ENCODE peak calls at places on chromosomes 11 and 22, in four cellular contexts. S is CD4-positive, alpha-beta T cell; F is transverse colon; C is upper lobe of right lung. V is an unnamed sample.

GRCh38 chr22:27255580-27255979 is 546.0 kb downstream of the MN1 start:
- DNase-seq in S (no peak), F (no peak), C (no peak), V (no peak)

GRCh38 chr11:114279778-114280532 is 16.2 kb upstream of the NNMT start:
- DNase-seq in S (no peak), F (no peak), C (no peak), V (no peak)

GRCh38 chr22:39212721-39213376 is 31.9 kb downstream of the PDGFB start:
- DNase-seq in S (no peak), F (no peak), C (peak), V (no peak)

GRCh38 chr11:130049260-130049659 is 20.4 kb upstream of the APLP2 start:
- DNase-seq in S (no peak), F (no peak), C (no peak), V (no peak)

GRCh38 chr22:43511276-43511910 is 99.6 kb downstream of the MPPED1 start:
- DNase-seq in S (no peak), F (no peak), C (no peak), V (no peak)

GRCh38 chr22:47586946-47587345 is 824.5 kb downstream of the TBC1D22A start:
- DNase-seq in S (no peak), F (no peak), C (peak), V (no peak)

GRCh38 chr11:58719406-58720117 is 12.2 kb downstream of the GLYAT start:
- DNase-seq in S (no peak), F (no peak), C (no peak), V (no peak)

GRCh38 chr11:12215192-12215591 is 104.8 kb downstream of the MICAL2 start:
- DNase-seq in S (no peak), F (no peak), C (no peak), V (no peak)

GRCh38 chr11:80586464-80586863 is 1145.6 kb upstream of the TENM4 start:
- DNase-seq in S (no peak), F (no peak), C (no peak), V (no peak)

GRCh38 chr11:110026823-110027626 is 66.2 kb upstream of the ZC3H12C start:
- DNase-seq in S (no peak), F (no peak), C (no peak), V (no peak)

GRCh38 chr11:32573228-32573627 is 10.4 kb upstream of the EIF3M start:
- DNase-seq in S (no peak), F (no peak), C (no peak), V (no peak)

GRCh38 chr11:20013346-20014066 is 146.8 kb downstream of the DBX1 start:
- DNase-seq in S (no peak), F (no peak), C (no peak), V (no peak)

GRCh38 chr22:25833091-25833490 is 91.1 kb downstream of the MYO18B start:
- DNase-seq in S (no peak), F (no peak), C (no peak), V (no peak)

GRCh38 chr11:33997473-33998347 is 53.8 kb upstream of the CAPRIN1 start:
- DNase-seq in S (no peak), F (no peak), C (no peak), V (no peak)

GRCh38 chr11:17906436-17906835 is 106.4 kb downstream of the SERGEF start:
- DNase-seq in S (no peak), F (no peak), C (no peak), V (no peak)

GRCh38 chr22:44202261-44202789 is 21.6 kb downstream of the PARVG start:
- DNase-seq in S (no peak), F (no peak), C (no peak), V (no peak)

GRCh38 chr11:45704133-45704532 is 38.7 kb upstream of the CHST1 start:
- DNase-seq in S (no peak), F (no peak), C (no peak), V (no peak)

GRCh38 chr11:36012410-36012809 is 68.5 kb downstream of the LDLRAD3 start:
- DNase-seq in S (no peak), F (no peak), C (no peak), V (no peak)

GRCh38 chr11:36010010-36010740 is 66.3 kb downstream of the LDLRAD3 start:
- DNase-seq in S (no peak), F (no peak), C (no peak), V (no peak)

GRCh38 chr11:36012979-36013378 is 69.1 kb downstream of the LDLRAD3 start:
- DNase-seq in S (no peak), F (no peak), C (no peak), V (no peak)

GRCh38 chr11:36009469-36009868 is 65.6 kb downstream of the LDLRAD3 start:
- DNase-seq in S (no peak), F (no peak), C (no peak), V (no peak)

GRCh38 chr11:36011574-36011973 is 67.7 kb downstream of the LDLRAD3 start:
- DNase-seq in S (no peak), F (no peak), C (no peak), V (no peak)
- H3K27ac ChIP-seq in S (no peak), F (no peak), C (no peak), V (no peak)

GRCh38 chr11:79205786-79206185 is 235.0 kb downstream of the TENM4 start:
- DNase-seq in S (no peak), F (no peak), C (no peak), V (no peak)

GRCh38 chr11:79208126-79208525 is 232.7 kb downstream of the TENM4 start:
- DNase-seq in S (no peak), F (no peak), C (no peak), V (no peak)

GRCh38 chr11:79206951-79207350 is 233.9 kb downstream of the TENM4 start:
- DNase-seq in S (no peak), F (no peak), C (no peak), V (no peak)

GRCh38 chr11:79212711-79213110 is 228.1 kb downstream of the TENM4 start:
- DNase-seq in S (no peak), F (no peak), C (no peak), V (no peak)

DNA sequence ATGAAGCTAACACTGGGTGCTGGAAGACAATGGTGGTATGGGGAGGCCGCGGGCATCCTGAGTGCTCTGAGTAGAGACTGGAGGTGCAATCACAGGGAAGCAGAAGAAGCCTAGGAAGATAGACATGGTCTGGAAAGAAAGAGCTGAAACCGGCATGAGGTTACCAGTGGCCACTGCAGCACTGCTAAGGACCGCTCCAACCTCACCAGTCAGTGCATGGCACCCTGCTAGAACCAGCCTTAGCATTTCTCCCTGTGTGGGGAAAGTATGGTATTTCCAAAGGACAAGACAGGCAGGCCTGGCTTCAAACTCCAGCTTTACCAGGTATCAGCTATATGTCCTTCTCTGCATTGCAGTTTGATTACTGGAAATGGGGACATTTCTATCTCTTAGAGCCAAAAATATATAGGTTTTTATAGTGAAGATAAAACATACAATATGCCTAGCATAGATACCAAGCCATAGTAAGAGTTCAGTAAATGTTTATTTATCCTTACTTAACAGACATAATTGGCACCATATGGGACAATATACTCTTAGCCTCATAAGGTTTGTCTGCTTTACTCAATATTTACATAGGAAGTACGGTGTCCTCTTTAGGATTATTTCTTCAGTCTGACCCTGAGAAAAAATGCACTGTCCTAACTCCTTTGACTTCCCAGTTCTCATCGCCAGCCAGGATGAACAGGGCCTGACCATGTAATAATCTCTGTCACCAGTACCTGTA is 231.1 kb downstream of the TENM4 start:
- DNase-seq in S (no peak), F (no peak), C (no peak), V (no peak)
- TF ChIP-seq CTCF in S (no peak), F (no peak), C (no peak), V (no peak)

GRCh38 chr11:117410238-117410637 is 82.6 kb downstream of the CEP164 start:
- DNase-seq in S (no peak), F (no peak), C (no peak), V (no peak)
- H3K27ac ChIP-seq in S (no peak), F (no peak), C (no peak), V (no peak)

GRCh38 chr11:86214710-86215109 is 29.8 kb upstream of the EED start:
- DNase-seq in S (no peak), F (no peak), C (no peak), V (no peak)

GRCh38 chr11:86222081-86222480 is 22.5 kb upstream of the EED start:
- DNase-seq in S (no peak), F (no peak), C (no peak), V (no peak)

GRCh38 chr11:86219291-86220193 is 25.0 kb upstream of the EED start:
- DNase-seq in S (no peak), F (no peak), C (no peak), V (no peak)

GRCh38 chr11:86220654-86221053 is 23.9 kb upstream of the EED start:
- DNase-seq in S (no peak), F (no peak), C (no peak), V (no peak)

GRCh38 chr11:86218125-86219081 is 26.1 kb upstream of the EED start:
- DNase-seq in S (peak), F (peak), C (peak), V (peak)
- TF ChIP-seq CTCF in S (peak), F (peak), C (peak), V (peak)

GRCh38 chr11:128291835-128292234 is 295.5 kb downstream of the ETS1 start:
- DNase-seq in S (peak), F (peak), C (no peak), V (peak)
- H3K27ac ChIP-seq in S (peak), F (peak), C (peak), V (peak)

DNA sequence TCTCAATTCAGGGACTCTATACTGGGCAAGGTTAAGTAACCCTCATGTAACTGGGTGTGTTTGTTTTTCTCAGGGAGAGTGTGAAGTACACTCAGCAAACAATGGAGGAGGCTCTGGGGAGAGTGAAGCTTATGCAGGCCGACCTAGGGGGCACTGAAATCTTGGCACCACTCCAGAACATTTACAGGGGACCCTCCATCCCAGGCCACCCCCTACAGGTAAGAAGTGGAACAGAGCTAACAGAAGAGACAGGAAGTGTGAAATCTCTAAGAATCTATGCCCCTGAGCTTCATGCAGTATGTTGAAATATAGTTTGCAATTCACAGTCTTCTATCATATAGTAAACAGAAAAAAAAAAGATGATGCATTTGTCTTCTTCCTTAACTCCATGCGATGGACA is 8.3 kb downstream of the VWA5A start:
- DNase-seq in S (no peak), F (no peak), C (no peak), V (no peak)
- TF ChIP-seq CTCF in S (no peak), F (no peak), C (no peak), V (no peak)

DNA sequence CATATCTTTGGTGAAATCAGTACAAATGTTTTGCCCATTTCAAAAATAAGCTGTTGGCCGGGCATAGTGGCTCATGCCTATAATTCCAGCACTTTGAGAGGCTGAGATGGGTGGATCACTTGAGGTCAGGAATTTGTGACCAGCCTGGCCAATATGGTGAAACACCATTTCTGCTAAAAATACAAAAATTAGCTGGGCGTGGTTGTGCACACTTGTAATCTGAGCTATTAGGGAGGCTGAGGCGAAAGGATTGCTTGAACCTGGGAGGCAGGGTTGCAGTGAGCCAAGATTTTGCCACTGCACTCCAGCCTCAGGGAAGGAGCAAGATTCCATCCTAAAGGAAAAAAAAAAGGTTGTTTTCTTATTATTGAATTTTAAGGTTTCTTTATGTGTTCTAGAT is 136.0 kb downstream of the SWAP70 start:
- DNase-seq in S (no peak), F (no peak), C (no peak), V (no peak)
- H3K27ac ChIP-seq in S (no peak), F (no peak), C (no peak), V (no peak)

DNA sequence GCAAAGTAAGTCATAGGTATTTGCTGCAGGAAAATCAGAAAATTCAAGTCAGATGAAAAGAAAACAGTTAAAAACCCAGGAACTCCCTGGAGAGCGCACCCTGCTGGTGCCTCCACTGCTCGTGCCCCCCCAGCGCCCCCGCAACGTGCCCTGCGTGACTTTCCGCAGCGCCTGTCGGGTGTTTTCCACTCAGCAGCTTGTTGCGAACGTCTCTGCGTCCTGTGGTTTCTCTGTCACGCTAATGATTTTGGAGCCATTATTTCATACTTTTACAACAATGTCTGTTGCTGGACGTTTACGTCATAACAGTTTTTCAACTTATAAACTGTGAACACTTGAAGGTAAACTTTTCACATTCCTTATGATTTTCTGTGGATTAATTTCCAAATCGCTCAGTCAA is 5.0 kb downstream of the CRELD2 start:
- DNase-seq in S (no peak), F (no peak), C (no peak), V (no peak)
- TF ChIP-seq CTCF in S (no peak), F (no peak), C (no peak), V (no peak)

GRCh38 chr11:134802598-134802997 is 390.6 kb upstream of the B3GAT1 start:
- DNase-seq in S (no peak), F (no peak), C (no peak), V (no peak)
- H3K27ac ChIP-seq in S (no peak), F (no peak), C (no peak), V (no peak)

V was measured in CD8-positive, alpha-beta T cell.